ENCODE peak calls at places on chromosomes 7 and 10, in nine cellular contexts. One of them, this sample, is unnamed.

GRCh38 chr10:123454987-123455386 is 211.2 kb upstream of the GPR26 start:
- DNase-seq in tibial artery: no peak
- DNase-seq in GM13976: no peak
- DNase-seq in H54: no peak
- DNase-seq in NCI-H748 treated with DMSO at 0.1 percent for 48 hours: no peak
- DNase-seq in GM20000: no peak
- DNase-seq in H7: no peak
- DNase-seq in EL: no peak
- DNase-seq in left colon: no peak
- DNase-seq in this sample: no peak

GRCh38 chr7:15600298-15600697 is 38.5 kb upstream of the AGMO start:
- DNase-seq in H7: no peak
- DNase-seq in H54: no peak
- DNase-seq in NCI-H748 treated with DMSO at 0.1 percent for 48 hours: no peak
- DNase-seq in left colon: no peak
- DNase-seq in EL: no peak
- DNase-seq in tibial artery: no peak
- DNase-seq in GM13976: no peak
- DNase-seq in GM20000: no peak
- DNase-seq in this sample: no peak

GRCh38 chr10:13348216-13349017 is at the start of gene SEPHS1:
- DNase-seq in tibial artery: peak
- DNase-seq in GM20000: peak
- DNase-seq in NCI-H748 treated with DMSO at 0.1 percent for 48 hours: no peak
- DNase-seq in GM13976: peak
- DNase-seq in H7: peak
- DNase-seq in EL: peak
- DNase-seq in left colon: peak
- DNase-seq in H54: peak
- DNase-seq in this sample: peak

GRCh38 chr7:44565097-44565794 is 8.5 kb downstream of the DDX56 start:
- DNase-seq in left colon: peak
- DNase-seq in tibial artery: peak
- DNase-seq in H7: peak
- DNase-seq in GM20000: peak
- DNase-seq in NCI-H748 treated with DMSO at 0.1 percent for 48 hours: no peak
- DNase-seq in H54: peak
- DNase-seq in EL: peak
- DNase-seq in GM13976: peak
- DNase-seq in this sample: peak

GRCh38 chr7:105805619-105806018 is 70.8 kb downstream of the ATXN7L1 start:
- DNase-seq in EL: no peak
- DNase-seq in H54: no peak
- DNase-seq in left colon: no peak
- DNase-seq in H7: peak
- DNase-seq in GM13976: no peak
- DNase-seq in tibial artery: no peak
- DNase-seq in NCI-H748 treated with DMSO at 0.1 percent for 48 hours: no peak
- DNase-seq in GM20000: no peak
- DNase-seq in this sample: no peak

GRCh38 chr10:59623823-59624535 is 85.7 kb downstream of the SLC16A9 start:
- DNase-seq in NCI-H748 treated with DMSO at 0.1 percent for 48 hours: no peak
- DNase-seq in EL: no peak
- DNase-seq in H54: no peak
- DNase-seq in GM20000: no peak
- DNase-seq in GM13976: no peak
- DNase-seq in left colon: no peak
- DNase-seq in H7: no peak
- DNase-seq in tibial artery: no peak
- DNase-seq in this sample: no peak

GRCh38 chr10:28326516-28327493 is 23.9 kb upstream of the MPP7 start:
- DNase-seq in H54: no peak
- DNase-seq in GM13976: no peak
- DNase-seq in tibial artery: peak
- DNase-seq in H7: peak
- DNase-seq in GM20000: no peak
- DNase-seq in left colon: peak
- DNase-seq in EL: peak
- DNase-seq in NCI-H748 treated with DMSO at 0.1 percent for 48 hours: no peak
- DNase-seq in this sample: no peak

GRCh38 chr7:6479067-6479466 is 31.3 kb upstream of the DAGLB start:
- DNase-seq in H7: no peak
- DNase-seq in NCI-H748 treated with DMSO at 0.1 percent for 48 hours: no peak
- DNase-seq in tibial artery: no peak
- DNase-seq in left colon: no peak
- DNase-seq in GM20000: no peak
- DNase-seq in GM13976: no peak
- DNase-seq in H54: no peak
- DNase-seq in EL: no peak
- DNase-seq in this sample: no peak

GRCh38 chr7:36806897-36807296 is 82.6 kb upstream of the AOAH start:
- DNase-seq in H7: no peak
- DNase-seq in GM20000: no peak
- DNase-seq in H54: no peak
- DNase-seq in left colon: no peak
- DNase-seq in GM13976: no peak
- DNase-seq in NCI-H748 treated with DMSO at 0.1 percent for 48 hours: no peak
- DNase-seq in tibial artery: no peak
- DNase-seq in EL: no peak
- DNase-seq in this sample: no peak

GRCh38 chr10:43225787-43226153 is 41.1 kb downstream of the RASGEF1A start:
- DNase-seq in NCI-H748 treated with DMSO at 0.1 percent for 48 hours: no peak
- DNase-seq in H54: no peak
- DNase-seq in tibial artery: no peak
- DNase-seq in left colon: peak
- DNase-seq in H7: peak
- DNase-seq in GM13976: no peak
- DNase-seq in EL: no peak
- DNase-seq in GM20000: no peak
- DNase-seq in this sample: no peak

GRCh38 chr10:15461353-15462108 is 90.4 kb upstream of the FAM171A1 start:
- DNase-seq in EL: peak
- DNase-seq in GM20000: peak
- DNase-seq in tibial artery: peak
- DNase-seq in NCI-H748 treated with DMSO at 0.1 percent for 48 hours: no peak
- DNase-seq in H54: no peak
- DNase-seq in GM13976: no peak
- DNase-seq in left colon: no peak
- DNase-seq in H7: no peak
- DNase-seq in this sample: no peak

GRCh38 chr10:129704786-129705525 is 237.9 kb downstream of the MGMT start:
- DNase-seq in tibial artery: no peak
- DNase-seq in H54: no peak
- DNase-seq in EL: peak
- DNase-seq in GM13976: no peak
- DNase-seq in NCI-H748 treated with DMSO at 0.1 percent for 48 hours: no peak
- DNase-seq in GM20000: no peak
- DNase-seq in H7: no peak
- DNase-seq in left colon: no peak
- DNase-seq in this sample: no peak

GRCh38 chr7:143811-144453 is 48.4 kb upstream of the FAM20C start:
- DNase-seq in left colon: peak
- DNase-seq in tibial artery: no peak
- DNase-seq in H54: no peak
- DNase-seq in H7: no peak
- DNase-seq in EL: no peak
- DNase-seq in GM13976: peak
- DNase-seq in GM20000: peak
- DNase-seq in NCI-H748 treated with DMSO at 0.1 percent for 48 hours: no peak
- DNase-seq in this sample: peak

GRCh38 chr7:126026421-126027088 is 1096.9 kb upstream of the POT1 start:
- DNase-seq in H7: no peak
- DNase-seq in GM13976: no peak
- DNase-seq in NCI-H748 treated with DMSO at 0.1 percent for 48 hours: peak
- DNase-seq in GM20000: no peak
- DNase-seq in EL: no peak
- DNase-seq in tibial artery: no peak
- DNase-seq in left colon: no peak
- DNase-seq in H54: peak
- DNase-seq in this sample: no peak

GRCh38 chr10:63431962-63432797 is 33.6 kb downstream of the JMJD1C start:
- DNase-seq in tibial artery: no peak
- DNase-seq in GM20000: no peak
- DNase-seq in left colon: no peak
- DNase-seq in NCI-H748 treated with DMSO at 0.1 percent for 48 hours: no peak
- DNase-seq in H7: no peak
- DNase-seq in GM13976: peak
- DNase-seq in EL: peak
- DNase-seq in H54: no peak
- DNase-seq in this sample: peak

GRCh38 chr7:63038987-63039386 is 959.7 kb upstream of the ZNF722 start:
- DNase-seq in left colon: no peak
- DNase-seq in H7: no peak
- DNase-seq in NCI-H748 treated with DMSO at 0.1 percent for 48 hours: no peak
- DNase-seq in tibial artery: no peak
- DNase-seq in GM20000: no peak
- DNase-seq in EL: no peak
- DNase-seq in GM13976: no peak
- DNase-seq in H54: no peak
- DNase-seq in this sample: no peak

GRCh38 chr10:11673346-11674330 is 62.2 kb upstream of the USP6NL start:
- DNase-seq in tibial artery: no peak
- DNase-seq in EL: peak
- DNase-seq in GM13976: no peak
- DNase-seq in left colon: no peak
- DNase-seq in GM20000: no peak
- DNase-seq in H54: no peak
- DNase-seq in NCI-H748 treated with DMSO at 0.1 percent for 48 hours: no peak
- DNase-seq in H7: no peak
- DNase-seq in this sample: no peak

GRCh38 chr7:66747385-66748126 is 7.0 kb downstream of the RABGEF1 start:
- DNase-seq in left colon: no peak
- DNase-seq in GM20000: no peak
- DNase-seq in tibial artery: no peak
- DNase-seq in NCI-H748 treated with DMSO at 0.1 percent for 48 hours: no peak
- DNase-seq in EL: peak
- DNase-seq in H54: no peak
- DNase-seq in H7: no peak
- DNase-seq in GM13976: no peak
- DNase-seq in this sample: no peak

GRCh38 chr7:133539016-133539415 is 286.1 kb downstream of the EXOC4 start:
- DNase-seq in EL: no peak
- DNase-seq in NCI-H748 treated with DMSO at 0.1 percent for 48 hours: no peak
- DNase-seq in GM20000: no peak
- DNase-seq in H54: no peak
- DNase-seq in tibial artery: no peak
- DNase-seq in H7: no peak
- DNase-seq in GM13976: no peak
- DNase-seq in left colon: no peak
- DNase-seq in this sample: no peak

GRCh38 chr10:19817251-19818046 is 1.2 kb downstream of the PLXDC2 start:
- DNase-seq in GM20000: peak
- DNase-seq in NCI-H748 treated with DMSO at 0.1 percent for 48 hours: no peak
- DNase-seq in H7: peak
- DNase-seq in EL: no peak
- DNase-seq in H54: no peak
- DNase-seq in tibial artery: peak
- DNase-seq in left colon: peak
- DNase-seq in GM13976: peak
- DNase-seq in this sample: no peak

GRCh38 chr7:27394871-27395270 is 152.3 kb downstream of the EVX1 start:
- DNase-seq in H54: no peak
- DNase-seq in EL: no peak
- DNase-seq in GM13976: no peak
- DNase-seq in tibial artery: no peak
- DNase-seq in GM20000: no peak
- DNase-seq in left colon: no peak
- DNase-seq in H7: no peak
- DNase-seq in NCI-H748 treated with DMSO at 0.1 percent for 48 hours: no peak
- DNase-seq in this sample: no peak

GRCh38 chr7:84117304-84117703 is 77.3 kb downstream of the SEMA3A start:
- DNase-seq in left colon: no peak
- DNase-seq in H7: no peak
- DNase-seq in tibial artery: no peak
- DNase-seq in EL: no peak
- DNase-seq in NCI-H748 treated with DMSO at 0.1 percent for 48 hours: no peak
- DNase-seq in H54: no peak
- DNase-seq in GM20000: no peak
- DNase-seq in GM13976: no peak
- DNase-seq in this sample: no peak

GRCh38 chr7:47941136-47941844 is 7.0 kb downstream of the PKD1L1 start:
- DNase-seq in EL: peak
- DNase-seq in GM13976: no peak
- DNase-seq in GM20000: no peak
- DNase-seq in H7: peak
- DNase-seq in tibial artery: peak
- DNase-seq in left colon: no peak
- DNase-seq in NCI-H748 treated with DMSO at 0.1 percent for 48 hours: no peak
- DNase-seq in H54: peak
- DNase-seq in this sample: no peak

GRCh38 chr7:51162724-51163329 is 153.8 kb downstream of the COBL start:
- DNase-seq in left colon: peak
- DNase-seq in EL: peak
- DNase-seq in tibial artery: peak
- DNase-seq in H54: peak
- DNase-seq in GM20000: peak
- DNase-seq in GM13976: peak
- DNase-seq in NCI-H748 treated with DMSO at 0.1 percent for 48 hours: peak
- DNase-seq in H7: peak
- DNase-seq in this sample: peak

GRCh38 chr10:119296703-119297102 is 89.3 kb downstream of the GRK5 start:
- DNase-seq in GM13976: no peak
- DNase-seq in EL: no peak
- DNase-seq in GM20000: no peak
- DNase-seq in left colon: no peak
- DNase-seq in tibial artery: no peak
- DNase-seq in H54: no peak
- DNase-seq in H7: no peak
- DNase-seq in NCI-H748 treated with DMSO at 0.1 percent for 48 hours: no peak
- DNase-seq in this sample: no peak

GRCh38 chr7:70598976-70599375 is 533.0 kb upstream of the GALNT17 start:
- DNase-seq in H7: no peak
- DNase-seq in left colon: peak
- DNase-seq in H54: peak
- DNase-seq in EL: no peak
- DNase-seq in NCI-H748 treated with DMSO at 0.1 percent for 48 hours: peak
- DNase-seq in tibial artery: no peak
- DNase-seq in GM13976: no peak
- DNase-seq in GM20000: no peak
- DNase-seq in this sample: no peak

GRCh38 chr10:63700209-63700934 is 179.2 kb downstream of the REEP3 start:
- DNase-seq in GM20000: no peak
- DNase-seq in left colon: no peak
- DNase-seq in H7: no peak
- DNase-seq in EL: peak
- DNase-seq in tibial artery: peak
- DNase-seq in NCI-H748 treated with DMSO at 0.1 percent for 48 hours: no peak
- DNase-seq in GM13976: no peak
- DNase-seq in H54: peak
- DNase-seq in this sample: no peak

GRCh38 chr10:72340510-72340895 is 14.2 kb downstream of the DNAJB12 start:
- DNase-seq in EL: peak
- DNase-seq in H54: peak
- DNase-seq in GM20000: peak
- DNase-seq in GM13976: peak
- DNase-seq in H7: peak
- DNase-seq in left colon: no peak
- DNase-seq in NCI-H748 treated with DMSO at 0.1 percent for 48 hours: peak
- DNase-seq in tibial artery: no peak
- DNase-seq in this sample: peak

GRCh38 chr7:76108540-76109233 is 60.8 kb downstream of the MDH2 start:
- DNase-seq in EL: peak
- DNase-seq in GM13976: no peak
- DNase-seq in H54: no peak
- DNase-seq in tibial artery: peak
- DNase-seq in left colon: peak
- DNase-seq in H7: no peak
- DNase-seq in NCI-H748 treated with DMSO at 0.1 percent for 48 hours: no peak
- DNase-seq in GM20000: no peak
- DNase-seq in this sample: no peak